ENCODE peak calls at places on chromosome 9, in nine cellular contexts. X, D, P, U, L, J, T, C and H are unnamed samples.

GRCh38 chr9:100354121-100354800 is 1.5 kb upstream of the TEX10 start:
- DNase-seq in T (no peak), P (no peak), J (peak), L (no peak), X (no peak), C (no peak), U (no peak), D (no peak), H (no peak)

GRCh38 chr9:1759009-1759408 is 256.1 kb upstream of the SMARCA2 start:
- DNase-seq in D (no peak), X (no peak), U (no peak), P (no peak), L (no peak), C (no peak), J (no peak), T (no peak), H (peak)

GRCh38 chr9:6215562-6215961 is at the start of gene IL33:
- DNase-seq in X (peak), D (peak), J (no peak), U (peak), T (no peak), C (no peak), P (no peak), L (no peak), H (peak)

GRCh38 chr9:124349675-124350484 is 65.4 kb downstream of the PSMB7 start:
- DNase-seq in U (no peak), C (no peak), P (no peak), X (no peak), L (no peak), T (no peak), D (no peak), J (no peak), H (no peak)

GRCh38 chr9:69172895-69173294 is 1.2 kb upstream of the TJP2 start:
- DNase-seq in L (no peak), D (no peak), U (peak), T (no peak), C (no peak), P (no peak), J (no peak), X (peak), H (peak)

GRCh38 chr9:136330406-136330990 is 3.2 kb downstream of the GPSM1 start:
- DNase-seq in D (no peak), C (no peak), T (no peak), U (no peak), X (no peak), P (no peak), J (no peak), L (no peak), H (no peak)

GRCh38 chr9:135512904-135513303 is 8.3 kb upstream of the LCN1 start:
- DNase-seq in T (no peak), P (no peak), D (no peak), L (no peak), U (no peak), J (no peak), C (no peak), X (no peak), H (no peak)

GRCh38 chr9:130845254-130845653 is 10.2 kb downstream of the ABL1 start:
- DNase-seq in C (no peak), J (no peak), P (no peak), X (no peak), U (no peak), L (no peak), T (no peak), D (no peak), H (no peak)

GRCh38 chr9:33211695-33212393 is 28.1 kb upstream of the SPINK4 start:
- DNase-seq in X (peak), L (no peak), U (peak), T (no peak), D (no peak), J (no peak), P (no peak), C (no peak), H (peak)

GRCh38 chr9:112286906-112287305 is 46.5 kb downstream of the PTBP3 start:
- DNase-seq in U (no peak), T (no peak), C (no peak), J (no peak), D (no peak), P (no peak), X (no peak), L (no peak), H (no peak)

GRCh38 chr9:136173648-136174290 is 31.2 kb downstream of the LHX3 start:
- DNase-seq in T (peak), J (no peak), L (no peak), D (no peak), C (no peak), X (no peak), U (no peak), P (no peak), H (no peak)

GRCh38 chr9:82130331-82131042 is 141.9 kb downstream of the SPATA31D1 start:
- DNase-seq in P (no peak), J (no peak), T (no peak), L (no peak), X (no peak), C (no peak), D (no peak), U (no peak), H (no peak)

GRCh38 chr9:120505186-120505585 is 74.8 kb downstream of the CDK5RAP2 start:
- DNase-seq in L (no peak), C (no peak), J (no peak), P (no peak), X (peak), U (peak), D (no peak), T (no peak), H (no peak)

GRCh38 chr9:75106856-75107255 is 18.5 kb downstream of the OSTF1 start:
- DNase-seq in J (no peak), U (no peak), X (no peak), C (no peak), P (no peak), T (no peak), L (no peak), D (no peak), H (no peak)

GRCh38 chr9:117156771-117157535 is 257.9 kb downstream of the ASTN2 start:
- DNase-seq in X (no peak), L (no peak), T (no peak), J (no peak), U (no peak), C (no peak), D (peak), P (no peak), H (no peak)

GRCh38 chr9:16625831-16626230 is 244.6 kb downstream of the BNC2 start:
- DNase-seq in L (no peak), X (peak), U (peak), T (no peak), P (no peak), J (no peak), D (peak), C (no peak), H (peak)

GRCh38 chr9:34463098-34463900 is 4.7 kb downstream of the DNAI1 start:
- DNase-seq in C (no peak), J (peak), U (peak), X (peak), P (no peak), T (no peak), D (peak), L (peak), H (peak)

GRCh38 chr9:82553654-82554366 is 509.1 kb downstream of the RASEF start:
- DNase-seq in J (no peak), U (no peak), L (no peak), D (peak), P (no peak), X (peak), T (no peak), C (no peak), H (peak)

GRCh38 chr9:37029776-37030590 is 4.1 kb downstream of the PAX5 start:
- DNase-seq in L (no peak), P (no peak), U (no peak), C (no peak), X (no peak), J (no peak), T (peak), D (no peak), H (no peak)

GRCh38 chr9:124220551-124221451 is 36.9 kb upstream of the NEK6 start:
- DNase-seq in T (no peak), X (peak), D (peak), P (no peak), J (no peak), U (peak), C (no peak), L (no peak), H (peak)

GRCh38 chr9:130927995-130928900 is 10.8 kb downstream of the FIBCD1 start:
- DNase-seq in X (peak), J (no peak), L (no peak), C (no peak), T (no peak), D (peak), P (no peak), U (peak), H (peak)

GRCh38 chr9:119365291-119366027 is 3.8 kb downstream of the BRINP1 start:
- DNase-seq in J (peak), U (peak), D (peak), P (peak), C (no peak), T (peak), L (peak), X (peak), H (peak)

GRCh38 chr9:99035313-99035712 is 69.6 kb upstream of the TGFBR1 start:
- DNase-seq in P (no peak), C (no peak), X (no peak), U (no peak), D (no peak), T (no peak), J (no peak), L (no peak), H (no peak)

GRCh38 chr9:93645149-93645889 is 68.9 kb downstream of the PHF2 start:
- DNase-seq in C (no peak), L (no peak), U (no peak), J (no peak), T (peak), P (no peak), X (no peak), D (no peak), H (no peak)

GRCh38 chr9:23686257-23686656 is 139.8 kb downstream of the ELAVL2 start:
- DNase-seq in L (no peak), D (peak), X (peak), C (no peak), T (no peak), U (no peak), P (no peak), J (no peak), H (peak)

GRCh38 chr9:136060671-136061371 is 34.3 kb downstream of the NACC2 start:
- DNase-seq in P (no peak), J (no peak), U (no peak), T (no peak), L (no peak), D (no peak), X (no peak), C (no peak), H (no peak)